ENCODE peak calls at places on chromosomes 11 and 22, in ten cellular contexts. I is thoracic aorta, V is stomach, C is endothelial cell, S is HCT116, F is nephron progenitor cell, D is HFFc6, M is left lung, A is lung, E is heart left ventricle. T is an unnamed sample.

GRCh38 chr11:57426439-57426753 is 525 bp downstream of the SLC43A3 start:
- DNase-seq in D (no peak), E (no peak), S (no peak), C (no peak), A (no peak), M (no peak), I (no peak), V (no peak), F (no peak), T (no peak)

GRCh38 chr22:37043828-37044538 is 7.6 kb upstream of the KCTD17 start:
- DNase-seq in F (peak), S (peak), A (peak), I (no peak), D (peak), M (peak), V (peak), E (peak), C (peak), T (peak)

GRCh38 chr11:130728185-130729160 is 187.8 kb downstream of the SNX19 start:
- DNase-seq in E (no peak), D (no peak), S (no peak), C (no peak), I (no peak), A (no peak), F (no peak), M (no peak), V (no peak), T (no peak)

GRCh38 chr11:41245184-41245583 is 214.3 kb downstream of the LRRC4C start:
- DNase-seq in V (no peak), E (no peak), S (no peak), C (no peak), D (no peak), M (peak), I (no peak), F (no peak), A (no peak), T (no peak)

GRCh38 chr11:113505541-113506375 is 30.6 kb upstream of the DRD2 start:
- DNase-seq in V (no peak), M (no peak), I (no peak), A (no peak), C (no peak), S (peak), F (no peak), E (no peak), D (no peak), T (no peak)

GRCh38 chr11:77121096-77121640 is 6.9 kb upstream of the MYO7A start:
- DNase-seq in E (no peak), D (no peak), C (no peak), S (no peak), F (no peak), A (no peak), I (no peak), V (no peak), M (no peak), T (no peak)

GRCh38 chr11:2862395-2862949 is 23.1 kb downstream of the CDKN1C start:
- DNase-seq in D (no peak), A (no peak), C (no peak), S (no peak), E (no peak), I (no peak), V (no peak), M (no peak), F (peak), T (no peak)

GRCh38 chr11:76659672-76660532 is 10.6 kb downstream of the LRRC32 start:
- DNase-seq in S (no peak), A (no peak), E (no peak), M (peak), V (no peak), C (no peak), F (no peak), I (no peak), D (no peak), T (no peak)

GRCh38 chr11:119026970-119027369 is 3.7 kb downstream of the SLC37A4 start:
- DNase-seq in E (no peak), I (no peak), F (no peak), A (no peak), C (no peak), D (no peak), V (no peak), S (no peak), M (no peak), T (peak)

GRCh38 chr22:23180893-23181762 is 819 bp downstream of the BCR start:
- DNase-seq in A (no peak), F (peak), S (no peak), M (no peak), E (no peak), I (no peak), V (no peak), D (no peak), C (no peak), T (peak)

GRCh38 chr22:22666307-22667091 is 22.1 kb downstream of the GGTLC2 start:
- DNase-seq in E (no peak), C (peak), V (peak), M (peak), F (peak), S (no peak), A (peak), I (no peak), D (peak), T (peak)

GRCh38 chr11:2930705-2931415 is 1.6 kb upstream of the PHLDA2 start:
- DNase-seq in C (peak), F (peak), V (peak), S (peak), E (peak), I (no peak), M (peak), D (peak), A (peak), T (peak)

GRCh38 chr11:7451952-7452507 is 33.3 kb upstream of the OLFML1 start:
- DNase-seq in I (no peak), S (no peak), F (no peak), D (no peak), M (no peak), C (no peak), V (no peak), E (no peak), A (no peak), T (no peak)

GRCh38 chr22:28560005-28560742 is 119.5 kb downstream of the TTC28 start:
- DNase-seq in C (no peak), M (no peak), S (no peak), I (no peak), E (no peak), F (no peak), D (peak), V (no peak), A (no peak), T (no peak)

DNA sequence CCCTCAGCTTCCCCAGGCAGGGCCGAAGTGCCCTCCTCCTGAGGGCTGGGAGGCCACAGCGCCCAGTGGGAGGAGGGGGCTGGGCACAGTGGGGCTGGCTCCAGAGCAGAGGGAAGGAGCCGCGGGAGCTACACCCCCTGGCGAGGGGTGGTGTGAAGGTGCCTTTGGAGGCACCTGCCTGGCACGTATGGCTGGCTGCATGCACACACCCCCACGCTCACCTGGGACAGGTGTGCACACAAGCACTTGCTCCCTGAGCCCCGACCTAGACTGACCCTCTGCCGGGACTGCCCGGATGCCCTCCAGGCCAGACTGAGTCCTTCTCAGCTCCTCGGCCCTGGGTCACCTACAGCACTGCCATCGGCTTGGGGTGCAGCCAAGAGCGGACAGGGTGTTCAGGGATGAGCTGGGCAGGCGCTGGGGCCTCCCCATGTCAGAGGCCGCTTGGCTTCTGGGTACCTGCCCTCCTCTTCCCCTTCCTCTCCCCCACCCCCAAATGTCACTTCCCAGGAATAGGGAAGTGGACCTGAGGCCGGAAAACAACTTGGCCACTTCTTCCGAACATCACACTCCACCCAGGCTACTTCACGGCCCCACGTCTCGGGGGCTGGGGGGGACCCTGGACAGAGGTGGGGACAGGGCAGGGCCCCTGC is 7.4 kb upstream of the PIM3 start:
- DNase-seq in V (peak), F (no peak), E (no peak), I (no peak), M (peak), A (no peak), C (no peak), S (no peak), D (no peak), T (no peak)
- TF ChIP-seq CTCF in V (no peak), F (no peak), E (no peak), I (no peak), M (no peak), A (no peak), C (no peak), S (no peak), D (no peak), T (no peak)

GRCh38 chr22:17167486-17167885 is 8.4 kb upstream of the HDHD5 start:
- DNase-seq in C (no peak), M (no peak), E (peak), S (no peak), F (no peak), I (no peak), A (no peak), D (no peak), V (peak), T (no peak)

GRCh38 chr22:17176715-17177114 is 17.6 kb upstream of the HDHD5 start:
- DNase-seq in F (no peak), D (no peak), S (no peak), V (no peak), C (no peak), M (no peak), E (no peak), I (no peak), A (no peak), T (no peak)

GRCh38 chr22:17171313-17172171 is 12.5 kb upstream of the HDHD5 start:
- DNase-seq in C (peak), S (peak), I (peak), D (peak), M (peak), E (peak), V (peak), A (peak), F (peak), T (peak)

GRCh38 chr22:17172172-17172833 is 13.2 kb upstream of the HDHD5 start:
- DNase-seq in V (no peak), M (no peak), F (peak), D (no peak), E (peak), S (no peak), I (no peak), A (peak), C (peak), T (no peak)

DNA sequence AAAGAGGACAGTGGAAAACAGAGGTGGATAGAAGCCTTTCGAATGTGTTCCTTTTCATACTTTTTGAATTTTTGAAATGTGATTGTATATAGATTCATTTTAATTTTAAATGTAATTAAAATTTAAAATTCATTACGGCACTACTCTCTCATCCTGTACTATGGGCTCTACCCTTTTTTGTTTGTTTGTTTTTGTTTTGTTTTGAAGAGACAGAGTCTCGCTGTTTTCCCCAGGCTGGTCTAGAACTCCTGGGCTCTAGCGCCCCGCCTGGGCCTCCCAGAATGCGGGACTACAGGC is 11.9 kb upstream of the HDHD5 start:
- DNase-seq in E (no peak), F (no peak), C (no peak), D (no peak), V (no peak), I (no peak), S (no peak), M (no peak), A (no peak), T (no peak)
- TF ChIP-seq CTCF in E (no peak), F (no peak), C (no peak), D (no peak), V (no peak), I (no peak), S (peak), M (no peak), A (no peak), T (no peak)

GRCh38 chr11:81449588-81450155 is 1284.0 kb downstream of the FAM181B start:
- DNase-seq in M (no peak), A (no peak), E (no peak), C (no peak), I (no peak), F (no peak), S (no peak), D (no peak), V (no peak), T (no peak)

DNA sequence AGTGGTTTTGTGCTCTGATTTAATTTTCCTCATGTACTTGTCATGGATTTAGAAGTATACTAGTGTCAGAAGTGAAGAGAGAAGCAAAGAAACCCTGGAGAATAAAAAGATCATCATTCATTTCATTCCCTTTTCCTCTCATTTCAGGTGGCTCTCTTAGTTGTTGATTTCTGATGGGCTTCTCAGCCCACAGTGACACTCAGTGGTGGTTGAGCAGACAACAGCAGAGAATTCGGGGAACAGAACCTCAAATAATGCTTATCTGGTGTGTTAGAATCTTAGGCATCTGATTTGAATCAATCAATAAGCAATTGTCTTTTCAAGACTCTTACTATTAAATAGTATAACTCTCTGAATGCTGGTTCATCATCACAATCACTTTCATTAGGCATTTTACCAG is 1289.4 kb downstream of the FAM181B start:
- DNase-seq in A (no peak), I (no peak), M (no peak), D (no peak), C (no peak), S (no peak), E (no peak), V (no peak), F (no peak), T (no peak)
- TF ChIP-seq CTCF in A (no peak), I (no peak), M (no peak), D (no peak), C (no peak), S (no peak), E (no peak), V (no peak), F (peak), T (no peak)

GRCh38 chr11:102810943-102811528 is 13.1 kb upstream of the MMP1 start:
- DNase-seq in D (peak), E (no peak), A (no peak), V (no peak), F (no peak), M (no peak), I (no peak), C (no peak), S (no peak), T (no peak)
- TF ChIP-seq CTCF in D (peak), E (peak), A (no peak), V (peak), F (peak), M (peak), I (no peak), C (no peak), S (peak), T (peak)

GRCh38 chr11:46537121-46537520 is 56.7 kb downstream of the AMBRA1 start:
- DNase-seq in S (no peak), A (no peak), V (no peak), C (no peak), I (no peak), M (no peak), E (no peak), D (peak), F (no peak), T (no peak)
- TF ChIP-seq CTCF in S (no peak), A (no peak), V (no peak), C (no peak), I (no peak), M (no peak), E (no peak), D (no peak), F (no peak), T (no peak)

GRCh38 chr11:116079580-116079979 is 575.4 kb upstream of the CADM1 start:
- DNase-seq in S (no peak), F (no peak), M (no peak), I (no peak), E (no peak), D (no peak), A (no peak), V (no peak), C (no peak), T (no peak)

GRCh38 chr11:116082256-116082655 is 578.0 kb upstream of the CADM1 start:
- DNase-seq in F (no peak), E (no peak), C (no peak), V (no peak), D (no peak), M (no peak), A (no peak), S (no peak), I (no peak), T (no peak)

GRCh38 chr11:116077092-116077491 is 572.9 kb upstream of the CADM1 start:
- DNase-seq in I (no peak), D (no peak), V (no peak), E (no peak), F (no peak), C (no peak), M (no peak), A (no peak), S (no peak), T (no peak)

GRCh38 chr11:116073854-116074837 is 569.9 kb upstream of the CADM1 start:
- DNase-seq in A (no peak), F (no peak), V (no peak), D (no peak), M (no peak), C (no peak), E (peak), I (no peak), S (no peak), T (peak)

DNA sequence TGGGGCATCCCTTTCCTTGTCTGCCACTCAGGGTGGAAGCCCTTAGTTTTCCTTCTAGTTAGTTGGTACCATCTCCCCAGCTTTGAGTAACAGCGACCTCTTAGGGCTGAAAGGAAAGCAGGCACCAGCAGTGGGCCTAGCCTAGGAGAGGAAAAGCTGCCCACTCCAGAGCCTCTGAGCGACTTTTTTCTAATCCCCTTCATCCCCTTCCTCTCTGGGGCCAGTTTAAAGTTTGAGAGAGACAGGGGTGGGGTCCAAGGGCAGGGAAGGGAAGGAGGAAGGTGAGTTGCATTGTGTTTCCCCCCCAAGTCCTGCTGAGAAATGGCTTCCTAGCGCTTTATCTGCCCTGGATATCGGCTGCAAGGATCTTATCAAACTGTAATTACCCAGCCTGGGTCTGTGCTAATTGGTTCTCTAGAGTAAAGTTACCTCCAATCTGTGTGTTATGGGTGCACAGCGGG is 573.9 kb upstream of the CADM1 start:
- DNase-seq in M (no peak), F (peak), S (no peak), C (peak), V (no peak), A (no peak), I (no peak), E (no peak), D (no peak), T (peak)
- TF ChIP-seq CTCF in M (no peak), F (peak), S (no peak), C (peak), V (no peak), A (no peak), I (no peak), E (peak), D (no peak), T (peak)

GRCh38 chr11:121761171-121761570 is 308.4 kb upstream of the SORL1-AS1 start:
- DNase-seq in A (no peak), E (no peak), S (no peak), M (no peak), C (no peak), D (no peak), I (no peak), F (no peak), V (no peak), T (no peak)

GRCh38 chr11:121763526-121763925 is 310.8 kb upstream of the SORL1-AS1 start:
- DNase-seq in S (no peak), I (no peak), F (no peak), D (no peak), M (no peak), E (no peak), A (no peak), V (no peak), C (no peak), T (peak)

GRCh38 chr11:121767433-121767832 is 314.7 kb upstream of the SORL1-AS1 start:
- DNase-seq in C (no peak), F (no peak), E (no peak), V (no peak), I (no peak), M (no peak), A (no peak), S (no peak), D (peak), T (peak)

GRCh38 chr11:121766138-121766537 is 313.4 kb upstream of the SORL1-AS1 start:
- DNase-seq in F (no peak), S (no peak), D (no peak), M (no peak), V (no peak), C (no peak), E (no peak), I (no peak), A (no peak), T (no peak)

DNA sequence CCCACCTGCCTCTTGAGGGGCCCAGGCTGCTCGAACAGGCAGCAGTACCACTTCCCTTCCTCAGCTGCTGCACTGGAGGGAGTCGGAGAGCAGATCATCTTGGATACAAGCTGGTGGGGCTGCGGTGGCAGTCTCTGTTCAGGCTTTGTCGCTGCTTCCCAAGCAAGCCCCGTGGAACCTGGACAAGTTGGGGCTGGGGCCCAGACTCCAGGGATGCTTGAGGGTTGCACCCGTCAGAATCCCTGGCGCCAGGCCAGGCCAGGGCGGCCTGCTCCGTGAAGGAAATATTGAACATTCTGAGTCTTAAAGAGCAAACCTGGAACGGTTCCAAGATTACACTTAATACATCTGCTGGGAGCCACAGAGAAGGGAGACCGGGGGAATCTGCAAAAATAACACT is 310.1 kb upstream of the SORL1-AS1 start:
- DNase-seq in S (no peak), C (no peak), A (no peak), M (no peak), V (no peak), I (no peak), D (no peak), E (peak), F (no peak), T (no peak)
- TF ChIP-seq CTCF in S (no peak), C (no peak), A (no peak), M (no peak), V (no peak), I (no peak), D (no peak), E (peak), F (no peak), T (no peak)

GRCh38 chr11:68821670-68822069 is 20.0 kb downstream of the CPT1A start:
- DNase-seq in V (no peak), M (no peak), D (no peak), E (no peak), F (no peak), I (no peak), S (no peak), C (no peak), A (no peak), T (no peak)
- TF ChIP-seq CTCF in V (no peak), M (no peak), D (peak), E (no peak), F (no peak), I (no peak), S (no peak), C (no peak), A (no peak), T (no peak)